ENCODE peak calls at places on chromosomes 5 and 9, in seven cellular contexts. U is uterus, T is A549, C is brain microvascular endothelial cell, N is lower lobe of right lung, Q is Panc1, I is foreskin fibroblast. Y is an unnamed sample.

GRCh38 chr5:55410840-55411239 is 103.1 kb downstream of the MTREX start:
- DNase-seq in U (no peak), T (no peak), C (no peak), N (no peak), Q (no peak), I (no peak), Y (no peak)

GRCh38 chr5:56681346-56681745 is 134.0 kb upstream of the MAP3K1 start:
- DNase-seq in U (no peak), T (no peak), C (peak; percentile 60), N (no peak), Q (no peak), I (no peak), Y (peak; percentile 75)

GRCh38 chr9:98808411-98808815 is 943 bp downstream of the GALNT12 start:
- DNase-seq in U (no peak), T (no peak), C (no peak), N (peak; percentile 90), Q (no peak), I (no peak), Y (no peak)

GRCh38 chr9:6243746-6244145 is 28.1 kb downstream of the IL33 start:
- DNase-seq in U (no peak), T (no peak), C (no peak), N (no peak), Q (no peak), I (peak; percentile 7), Y (peak; percentile 46)

GRCh38 chr9:4549751-4550295 is 59.6 kb downstream of the SLC1A1 start:
- DNase-seq in U (no peak), T (no peak), C (no peak), N (no peak), Q (no peak), I (peak; percentile 18), Y (no peak)

GRCh38 chr5:5270958-5271605 is 131.0 kb downstream of the ADAMTS16 start:
- DNase-seq in U (peak; percentile 69), T (peak; percentile 82), C (peak; percentile 90), N (peak; percentile 73), Q (peak; percentile 22), I (peak; percentile 57), Y (peak; percentile 85)

GRCh38 chr5:10583663-10584572 is 20.0 kb downstream of the ANKRD33B start:
- DNase-seq in U (no peak), T (no peak), C (no peak), N (no peak), Q (no peak), I (no peak), Y (no peak)

GRCh38 chr9:16132513-16132912 is 579.7 kb downstream of the CCDC171 start:
- DNase-seq in U (no peak), T (no peak), C (peak; percentile 57), N (no peak), Q (no peak), I (no peak), Y (no peak)

GRCh38 chr5:7787770-7788169 is 63.2 kb downstream of the CFAP90 start:
- DNase-seq in U (no peak), T (no peak), C (no peak), N (no peak), Q (no peak), I (no peak), Y (no peak)

GRCh38 chr9:95793924-95794828 is 81.3 kb upstream of the ERCC6L2 start:
- DNase-seq in U (no peak), T (no peak), C (peak; percentile 85), N (no peak), Q (no peak), I (peak; percentile 78), Y (peak; percentile 97)

GRCh38 chr5:144370273-144370672 is 199.6 kb downstream of the KCTD16 start:
- DNase-seq in U (no peak), T (no peak), C (no peak), N (no peak), Q (no peak), I (no peak), Y (no peak)

GRCh38 chr5:55934117-55934613 is 60.6 kb downstream of the IL6ST start:
- DNase-seq in U (no peak), T (peak; percentile 48), C (no peak), N (no peak), Q (no peak), I (no peak), Y (no peak)

GRCh38 chr5:167442922-167443321 is 848.5 kb upstream of the WWC1 start:
- DNase-seq in U (no peak), T (no peak), C (no peak), N (no peak), Q (no peak), I (no peak), Y (peak; percentile 68)

GRCh38 chr9:123157216-123157615 is 111.2 kb downstream of the STRBP start:
- DNase-seq in U (no peak), T (no peak), C (peak; percentile 52), N (no peak), Q (no peak), I (no peak), Y (peak; percentile 31)

GRCh38 chr9:88532320-88532719 is 2.7 kb upstream of the NXNL2 start:
- DNase-seq in U (peak; percentile 58), T (peak; percentile 73), C (peak; percentile 22), N (peak; percentile 60), Q (no peak), I (no peak), Y (peak; percentile 46)
- H3K4me3 ChIP-seq in U (peak overlapping the region; percentile 7), T (peak overlapping the region; percentile 68), C (peak overlapping the region; percentile 12), N (no peak overlapping the region), Q (peak overlapping the region; percentile 74), I (peak overlapping the region; percentile 18), Y (peak overlapping the region; percentile 23)

GRCh38 chr5:125227333-125228075 is 481.1 kb upstream of the ZNF608 start:
- DNase-seq in U (no peak), T (peak; percentile 1), C (peak; percentile 40), N (no peak), Q (no peak), I (peak; percentile 8), Y (peak; percentile 13)
- TF ChIP-seq CTCF in U (no peak), T (peak; percentile 26), C (peak; percentile 81), N (peak; percentile 28), Q (peak; percentile 74), I (peak; percentile 48), Y (peak; percentile 59)

GRCh38 chr5:151087475-151087874 is 6.6 kb upstream of the TNIP1 start:
- DNase-seq in U (no peak), T (no peak), C (no peak), N (no peak), Q (no peak), I (no peak), Y (no peak)

GRCh38 chr5:151086192-151086869 is 5.5 kb upstream of the TNIP1 start:
- DNase-seq in U (no peak), T (no peak), C (no peak), N (no peak), Q (no peak), I (no peak), Y (no peak)

GRCh38 chr5:151085517-151086031 is 4.7 kb upstream of the TNIP1 start:
- DNase-seq in U (peak; percentile 81), T (no peak), C (no peak), N (peak; percentile 67), Q (no peak), I (no peak), Y (no peak)

GRCh38 chr5:151084363-151084762 is 3.5 kb upstream of the TNIP1 start:
- DNase-seq in U (no peak), T (no peak), C (no peak), N (no peak), Q (no peak), I (no peak), Y (peak; percentile 6)

DNA sequence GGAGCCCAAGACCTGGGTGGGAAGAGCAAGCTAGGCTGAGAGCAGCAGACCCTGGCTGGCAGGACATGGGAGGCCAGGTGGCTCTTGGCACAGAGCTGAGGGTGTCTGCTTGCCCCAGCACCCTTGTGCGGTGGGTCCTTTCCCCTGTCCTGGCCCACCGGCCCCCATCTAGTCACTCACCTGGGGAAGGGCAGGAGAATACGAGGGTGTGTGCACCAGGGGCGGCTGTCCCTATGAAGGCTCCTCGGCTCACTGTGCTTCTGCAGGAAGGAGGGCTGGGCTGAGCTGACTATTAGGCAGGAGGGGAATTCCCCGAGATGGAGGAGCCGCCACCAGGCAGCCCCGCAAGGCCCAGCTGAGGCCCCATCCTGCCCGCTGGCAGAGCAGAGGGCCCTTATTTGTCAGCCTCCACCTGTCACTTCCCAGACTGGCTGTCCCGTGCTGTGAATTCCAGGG is 6.1 kb upstream of the TNIP1 start:
- DNase-seq in U (no peak), T (no peak), C (no peak), N (no peak), Q (no peak), I (no peak), Y (no peak)
- H3K4me3 ChIP-seq in U (no peak overlapping the region), T (no peak overlapping the region), C (no peak overlapping the region), N (peak overlapping the region; percentile 32), Q (no peak overlapping the region), I (no peak overlapping the region), Y (no peak overlapping the region)

DNA sequence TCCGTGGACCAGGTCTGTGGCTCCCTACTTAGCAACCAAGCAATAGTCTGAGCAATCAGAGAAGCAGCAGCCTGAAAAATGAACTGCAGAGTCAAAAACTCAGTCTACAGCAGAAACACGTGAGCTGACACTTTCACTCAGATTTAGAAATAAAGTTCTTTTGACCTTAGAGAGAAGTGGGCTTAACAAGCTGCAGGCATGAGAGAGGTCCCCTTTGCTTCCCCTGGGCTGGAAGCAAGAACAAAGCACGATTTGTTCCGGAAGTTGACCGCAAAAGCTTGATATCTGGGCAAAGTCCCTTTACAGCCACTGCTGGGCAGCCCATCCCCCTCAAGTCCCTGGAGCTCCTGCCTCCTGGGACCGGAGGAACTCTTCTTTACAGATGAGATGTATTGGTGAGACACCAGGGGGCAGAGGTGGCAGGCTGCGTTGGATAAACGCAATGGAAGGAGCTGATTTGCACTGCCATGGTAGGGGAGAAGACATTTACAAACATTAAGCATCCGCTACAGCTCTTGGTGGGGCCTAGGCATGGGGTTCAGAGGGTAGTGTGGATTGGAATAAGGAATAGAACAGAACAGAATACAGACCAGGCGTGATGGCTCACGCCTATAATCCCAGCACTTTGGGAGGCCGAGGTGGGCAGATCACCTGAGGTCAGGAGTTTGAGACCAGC is 5.8 kb upstream of the SOWAHA start:
- DNase-seq in U (no peak), T (peak; percentile 61), C (no peak), N (no peak), Q (no peak), I (no peak), Y (no peak)
- TF ChIP-seq CTCF in U (no peak), T (peak; percentile 30), C (peak; percentile 41), N (no peak), Q (peak; percentile 39), I (no peak), Y (peak; percentile 14)

GRCh38 chr5:75078035-75078434 is 25.7 kb upstream of the GCNT4 start:
- DNase-seq in U (no peak), T (no peak), C (no peak), N (no peak), Q (no peak), I (no peak), Y (no peak)
- H3K4me3 ChIP-seq in U (no peak overlapping the region), T (no peak overlapping the region), C (no peak overlapping the region), N (no peak overlapping the region), Q (no peak overlapping the region), I (no peak overlapping the region), Y (no peak overlapping the region)